ENCODE peak calls at places on chromosomes 1 and 21, in four cellular contexts. Z is HEK293T, S is HepG2, I is K562. Y is an unnamed sample.

GRCh38 chr1:152502496-152503180 is 8.0 kb upstream of the LCE5A start:
- DNase-seq in Z (no peak), S (no peak), I (no peak), Y (no peak)

GRCh38 chr1:42736152-42736551 is 3.9 kb downstream of the CLDN19 start:
- DNase-seq in Z (peak), S (peak), I (peak), Y (peak)

GRCh38 chr1:94970783-94971182 is 43.9 kb upstream of the CNN3 start:
- DNase-seq in Z (peak), S (no peak), I (no peak), Y (no peak)

GRCh38 chr1:2225029-2225428 is 3.1 kb upstream of the SKI start:
- DNase-seq in Z (no peak), S (no peak), I (no peak), Y (no peak)

GRCh38 chr1:26349196-26349885 is 4.6 kb downstream of the CRYBG2 start:
- DNase-seq in Z (no peak), S (no peak), I (no peak), Y (no peak)

GRCh38 chr1:25086518-25087079 is 145.7 kb downstream of the SYF2 start:
- DNase-seq in Z (no peak), S (no peak), I (no peak), Y (no peak)

GRCh38 chr1:163712321-163712720 is 390.6 kb downstream of the NUF2 start:
- DNase-seq in Z (no peak), S (no peak), I (no peak), Y (no peak)

GRCh38 chr1:98051065-98051675 is 130.3 kb upstream of the DPYD start:
- DNase-seq in Z (peak), S (peak), I (peak), Y (peak)

GRCh38 chr1:10958614-10959013 is 53.8 kb upstream of the TARDBP start:
- DNase-seq in Z (no peak), S (no peak), I (no peak), Y (peak)

GRCh38 chr1:26126321-26127084 is 14.9 kb downstream of the PDIK1L start:
- DNase-seq in Z (no peak), S (no peak), I (peak), Y (no peak)

GRCh38 chr1:206713070-206713469 is 28.4 kb downstream of the MAPKAPK2 start:
- DNase-seq in Z (no peak), S (no peak), I (no peak), Y (no peak)

GRCh38 chr21:28154121-28154520 is 838.6 kb downstream of the LTN1 start:
- DNase-seq in Z (no peak), S (no peak), I (no peak), Y (no peak)

GRCh38 chr1:116435806-116436486 is 62.9 kb downstream of the ATP1A1 start:
- DNase-seq in Z (no peak), S (no peak), I (no peak), Y (no peak)

GRCh38 chr1:169193191-169193850 is 86.8 kb downstream of the ATP1B1 start:
- DNase-seq in Z (no peak), S (no peak), I (peak), Y (no peak)

GRCh38 chr1:205044745-205045144 is 1.7 kb downstream of the CNTN2 start:
- DNase-seq in Z (no peak), S (no peak), I (no peak), Y (peak)

GRCh38 chr1:92709738-92710137 is 75.2 kb downstream of the EVI5 start:
- DNase-seq in Z (no peak), S (peak), I (no peak), Y (peak)

GRCh38 chr1:194929376-194929775 is 1678.9 kb downstream of the KCNT2 start:
- DNase-seq in Z (no peak), S (no peak), I (no peak), Y (no peak)

GRCh38 chr1:101178341-101178687 is 58.5 kb upstream of the S1PR1 start:
- DNase-seq in Z (no peak), S (no peak), I (no peak), Y (no peak)

GRCh38 chr1:228174482-228175315 is 9.1 kb downstream of the IBA57 start:
- DNase-seq in Z (peak), S (no peak), I (peak), Y (peak)

DNA sequence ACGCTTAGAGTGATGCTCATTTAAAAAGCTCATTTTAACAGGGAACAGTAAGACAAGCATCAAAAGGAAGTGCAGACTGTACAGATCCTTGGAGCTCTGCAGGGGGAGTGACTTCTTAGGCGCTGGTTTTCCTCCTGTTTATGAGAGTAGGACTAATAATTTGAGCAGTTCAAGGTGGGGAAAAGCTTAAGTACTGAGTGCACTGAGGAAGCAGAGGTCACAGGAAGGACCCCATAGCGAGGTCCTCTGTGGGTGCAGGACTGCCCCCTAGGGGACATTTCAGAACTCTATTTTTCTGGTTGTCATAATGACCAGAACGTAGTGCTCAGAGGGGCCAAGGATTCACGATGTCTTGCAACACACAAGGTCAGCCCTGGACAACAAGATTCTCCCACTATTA is 112.1 kb downstream of the HLCS start:
- DNase-seq in Z (peak), S (peak), I (peak), Y (peak)
- TF ChIP-seq ELF4 in Z (no peak), S (no peak), I (no peak), Y (no peak)

DNA sequence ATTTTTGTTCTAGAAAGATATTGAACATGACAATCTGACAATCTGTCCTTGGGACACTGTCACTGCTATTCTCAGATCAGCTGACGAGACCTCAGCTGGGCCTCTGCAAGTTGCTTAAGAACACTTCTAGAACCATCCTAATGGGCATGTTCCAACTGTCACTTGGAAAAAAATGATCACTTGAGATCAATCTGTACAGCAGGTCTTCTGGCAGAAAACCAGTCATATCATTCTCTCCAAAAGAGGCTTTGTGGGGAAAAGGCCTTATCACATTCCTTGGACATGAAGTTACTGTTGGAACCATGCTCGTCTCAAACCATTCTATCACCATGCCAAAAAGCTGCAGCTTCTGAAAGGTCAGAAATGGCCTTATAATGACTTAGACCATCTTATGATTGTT is 744.2 kb downstream of the USP25 start:
- DNase-seq in Z (no peak), S (no peak), I (no peak), Y (no peak)
- TF ChIP-seq ELF4 in Z (no peak), S (no peak), I (no peak), Y (no peak)

GRCh38 chr1:244866355-244866754 is 2.0 kb upstream of the HNRNPU start:
- DNase-seq in Z (no peak), S (no peak), I (no peak), Y (no peak)

GRCh38 chr1:244864253-244865027 is at the start of gene HNRNPU:
- DNase-seq in Z (peak), S (peak), I (peak), Y (peak)

GRCh38 chr1:244865820-244866219 is 1.5 kb upstream of the HNRNPU start:
- DNase-seq in Z (no peak), S (no peak), I (no peak), Y (no peak)

GRCh38 chr1:244863491-244864252 is 671 bp downstream of the HNRNPU start:
- DNase-seq in Z (no peak), S (no peak), I (peak), Y (no peak)

GRCh38 chr1:244865028-244865371 is 657 bp upstream of the HNRNPU start:
- DNase-seq in Z (no peak), S (peak), I (no peak), Y (peak)
- TF ChIP-seq ELF4 in Z (no peak), S (no peak), I (no peak), Y (no peak)

GRCh38 chr1:180486092-180486491 is 16.3 kb downstream of the ACBD6 start:
- DNase-seq in Z (no peak), S (no peak), I (peak), Y (no peak)
- TF ChIP-seq ELF4 in Z (no peak), S (no peak), I (no peak), Y (no peak)

GRCh38 chr1:245678866-245679411 is 524.2 kb downstream of the KIF26B start:
- DNase-seq in Z (no peak), S (no peak), I (no peak), Y (no peak)
- TF ChIP-seq ELF4 in Z (no peak), S (no peak), I (no peak), Y (no peak)

GRCh38 chr1:107538502-107538901 is 397.7 kb downstream of the NTNG1 start:
- DNase-seq in Z (no peak), S (no peak), I (no peak), Y (no peak)
- TF ChIP-seq ELF4 in Z (no peak), S (no peak), I (no peak), Y (no peak)

DNA sequence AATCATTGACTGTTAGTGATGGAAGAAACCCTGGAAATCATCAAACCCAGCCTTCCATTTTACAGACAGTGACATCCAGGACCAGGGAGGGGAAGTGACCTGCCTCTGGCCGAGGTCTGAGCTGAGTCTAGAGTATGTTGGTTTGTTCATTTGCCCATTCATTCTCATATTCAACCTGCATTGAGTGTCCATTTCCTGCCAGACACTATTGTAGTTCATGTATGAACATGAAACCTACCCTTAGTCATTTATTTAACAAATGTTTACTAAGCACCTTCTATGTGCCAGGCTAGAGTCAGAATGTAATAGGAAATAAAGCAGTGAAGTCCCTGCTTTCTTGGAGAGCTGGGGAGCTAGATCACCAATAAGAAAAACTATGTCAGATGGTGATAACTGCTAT is 51.3 kb downstream of the KCND3 start:
- DNase-seq in Z (no peak), S (no peak), I (no peak), Y (no peak)
- TF ChIP-seq ELF4 in Z (no peak), S (no peak), I (no peak), Y (no peak)

GRCh38 chr1:31709060-31709459 is 5.2 kb upstream of the COL16A1 start:
- DNase-seq in Z (no peak), S (no peak), I (no peak), Y (no peak)

GRCh38 chr1:31714442-31715096 is 10.8 kb upstream of the COL16A1 start:
- DNase-seq in Z (peak), S (peak), I (peak), Y (peak)

GRCh38 chr1:31712625-31713024 is 8.8 kb upstream of the COL16A1 start:
- DNase-seq in Z (no peak), S (no peak), I (no peak), Y (no peak)

GRCh38 chr1:31715097-31715872 is 11.5 kb upstream of the COL16A1 start:
- DNase-seq in Z (peak), S (peak), I (peak), Y (peak)

GRCh38 chr1:31712041-31712440 is 8.2 kb upstream of the COL16A1 start:
- DNase-seq in Z (no peak), S (no peak), I (no peak), Y (no peak)
- TF ChIP-seq ELF4 in Z (no peak), S (no peak), I (no peak), Y (no peak)

DNA sequence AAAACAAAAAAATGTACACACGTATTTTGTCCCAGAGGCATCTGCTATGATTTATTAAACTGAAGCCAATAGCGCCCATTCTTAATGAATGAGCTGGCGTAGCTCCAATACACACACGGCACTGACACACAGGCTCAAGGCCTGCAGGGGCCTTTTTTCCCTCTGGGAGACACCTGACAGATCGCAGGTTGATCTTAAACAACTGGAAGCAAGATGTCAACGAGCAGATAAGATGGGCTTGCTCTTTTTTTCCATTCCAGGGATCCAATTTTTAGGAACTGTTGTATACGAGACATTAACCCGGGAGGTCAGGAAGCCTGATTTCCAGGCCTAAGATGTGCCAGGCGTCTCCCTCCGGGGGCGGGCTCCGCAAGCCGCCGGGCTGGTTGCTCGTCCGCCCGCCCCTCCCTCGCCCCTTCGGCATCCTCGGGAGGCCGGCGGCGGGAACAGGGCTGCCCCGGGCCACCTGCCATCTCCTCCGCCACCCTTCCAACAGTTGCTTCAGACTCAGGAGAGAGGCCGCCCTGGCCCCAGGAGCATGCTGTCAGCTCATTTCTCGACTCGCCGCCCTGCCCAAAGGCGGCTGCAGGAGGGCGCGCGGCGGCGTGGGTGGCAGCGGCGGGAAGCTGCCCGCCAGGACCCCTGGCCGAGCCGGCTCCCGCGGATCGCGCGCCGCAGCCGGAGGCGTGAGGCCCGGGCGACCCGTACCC is 725 bp downstream of the TTC13 start:
- DNase-seq in Z (peak), S (peak), I (peak), Y (peak)
- TF ChIP-seq ELF4 in Z (no peak), S (no peak), I (no peak), Y (no peak)

DNA sequence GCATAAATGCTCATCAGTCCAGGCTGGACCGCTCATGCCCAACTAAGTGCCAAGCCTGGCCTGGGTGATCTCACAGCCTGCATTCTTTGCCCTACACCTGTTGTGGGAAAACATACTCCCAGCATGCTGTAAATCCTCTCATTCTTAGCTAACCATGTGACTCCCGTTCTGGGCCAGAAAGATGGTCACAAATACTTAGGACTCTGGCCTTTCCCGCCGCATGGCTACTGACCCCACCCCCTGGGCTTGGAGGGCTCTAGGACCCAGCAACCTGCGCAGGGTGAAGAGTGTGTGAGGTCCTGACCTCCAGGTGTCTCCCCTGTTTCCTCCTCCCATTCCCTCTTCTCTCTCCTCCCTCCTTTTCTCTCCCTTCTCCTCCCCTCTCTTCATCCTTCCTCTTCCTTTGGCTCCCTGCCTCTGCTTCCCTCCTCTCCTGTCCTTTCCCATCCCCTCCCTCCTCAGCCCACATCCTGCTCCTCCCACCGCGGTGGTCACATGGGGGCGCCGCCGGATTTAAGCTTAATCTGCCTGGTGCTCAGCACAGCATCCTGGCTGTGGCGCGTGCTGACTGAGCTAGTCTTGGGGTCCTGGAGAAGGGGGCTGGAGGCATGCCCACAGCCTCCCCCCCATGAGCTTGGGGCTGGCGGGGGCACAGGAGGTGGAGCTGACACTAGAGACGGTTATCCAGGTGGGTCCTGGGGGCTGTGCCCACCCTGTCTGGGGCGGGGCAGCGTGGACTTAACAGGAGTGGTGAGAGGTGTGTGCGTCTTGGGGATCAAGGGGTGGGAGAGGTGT is at the start of gene CROCC:
- DNase-seq in Z (no peak), S (no peak), I (peak), Y (peak)
- TF ChIP-seq ELF4 in Z (no peak), S (no peak), I (no peak), Y (no peak)

Y was measured in WTC11.